ENCODE peak calls at places on chromosome 2, in five cellular contexts. One of them, this sample, is unnamed.

GRCh38 chr2:201261471-201261870 is 1.1 kb downstream of the CASP8 start:
- DNase-seq in T-helper 1 cell: peak
- DNase-seq in CD8-positive, alpha-beta memory T cell: peak
- DNase-seq in hypothalamus: no peak
- DNase-seq in left kidney: no peak
- DNase-seq in this sample: no peak

GRCh38 chr2:128642801-128643200 is 324.1 kb upstream of the HS6ST1 start:
- DNase-seq in T-helper 1 cell: no peak
- DNase-seq in CD8-positive, alpha-beta memory T cell: no peak
- DNase-seq in hypothalamus: no peak
- DNase-seq in left kidney: no peak
- DNase-seq in this sample: no peak

GRCh38 chr2:132669854-132670103 is 226 bp downstream of the LYPD1 start:
- DNase-seq in T-helper 1 cell: no peak
- DNase-seq in CD8-positive, alpha-beta memory T cell: no peak
- DNase-seq in hypothalamus: no peak
- DNase-seq in left kidney: no peak
- DNase-seq in this sample: no peak

GRCh38 chr2:99624682-99625081 is 134.9 kb upstream of the REV1 start:
- DNase-seq in T-helper 1 cell: no peak
- DNase-seq in CD8-positive, alpha-beta memory T cell: no peak
- DNase-seq in hypothalamus: no peak
- DNase-seq in left kidney: no peak
- DNase-seq in this sample: no peak

GRCh38 chr2:235390108-235390815 is 103.6 kb upstream of the AGAP1 start:
- DNase-seq in T-helper 1 cell: peak
- DNase-seq in CD8-positive, alpha-beta memory T cell: peak
- DNase-seq in hypothalamus: peak
- DNase-seq in left kidney: no peak
- DNase-seq in this sample: no peak

GRCh38 chr2:236745420-236746210 is 176.0 kb downstream of the ACKR3 start:
- DNase-seq in T-helper 1 cell: no peak
- DNase-seq in CD8-positive, alpha-beta memory T cell: no peak
- DNase-seq in hypothalamus: no peak
- DNase-seq in left kidney: no peak
- DNase-seq in this sample: no peak

GRCh38 chr2:237048595-237048994 is 37.1 kb upstream of the COPS8 start:
- DNase-seq in T-helper 1 cell: no peak
- DNase-seq in CD8-positive, alpha-beta memory T cell: no peak
- DNase-seq in hypothalamus: no peak
- DNase-seq in left kidney: no peak
- DNase-seq in this sample: no peak

GRCh38 chr2:232761301-232761907 is 15.0 kb downstream of the KCNJ13 start:
- DNase-seq in T-helper 1 cell: peak
- DNase-seq in CD8-positive, alpha-beta memory T cell: peak
- DNase-seq in hypothalamus: peak
- DNase-seq in left kidney: peak
- DNase-seq in this sample: no peak

GRCh38 chr2:165634855-165635254 is 159.2 kb downstream of the GALNT3 start:
- DNase-seq in T-helper 1 cell: no peak
- DNase-seq in CD8-positive, alpha-beta memory T cell: no peak
- DNase-seq in hypothalamus: peak
- DNase-seq in left kidney: peak
- DNase-seq in this sample: no peak

GRCh38 chr2:9809448-9810088 is 33.7 kb upstream of the TAF1B start:
- DNase-seq in T-helper 1 cell: no peak
- DNase-seq in CD8-positive, alpha-beta memory T cell: no peak
- DNase-seq in hypothalamus: no peak
- DNase-seq in left kidney: no peak
- DNase-seq in this sample: no peak

GRCh38 chr2:226578879-226579278 is 220.7 kb downstream of the IRS1 start:
- DNase-seq in T-helper 1 cell: no peak
- DNase-seq in CD8-positive, alpha-beta memory T cell: no peak
- DNase-seq in hypothalamus: no peak
- DNase-seq in left kidney: no peak
- DNase-seq in this sample: no peak

GRCh38 chr2:200376422-200377142 is 70.1 kb downstream of the SPATS2L start:
- DNase-seq in T-helper 1 cell: no peak
- DNase-seq in CD8-positive, alpha-beta memory T cell: peak
- DNase-seq in hypothalamus: no peak
- DNase-seq in left kidney: no peak
- DNase-seq in this sample: no peak

This sample was measured in cerebellar nuclear complex.